ENCODE peak calls at places on chromosomes 2 and 18, in five cellular contexts. N is KG1, Y is activated gamma-delta T cell treated with Interleukin-2 at 50 U/mL for 16 hours, G is bronchial epithelial cell, X is hepatocyte. R is an unnamed sample.
A peak's percentile ranks its signal among the peaks of the same experiment; 100 is the strongest.

GRCh38 chr2:240928476-240929363 is 22.6 kb downstream of the CROCC2 start:
- DNase-seq in N (no peak), Y (no peak), G (no peak), X (no peak), R (peak; percentile 40)

GRCh38 chr2:232887171-232887850 is 17.2 kb downstream of the SNORC start:
- DNase-seq in N (no peak), Y (no peak), G (no peak), X (no peak), R (no peak)

GRCh38 chr2:14941151-14941631 is 308.7 kb downstream of the LRATD1 start:
- DNase-seq in N (no peak), Y (no peak), G (no peak), X (peak; percentile 7), R (no peak)

GRCh38 chr2:99156901-99157300 is 2.1 kb downstream of the LIPT1 start:
- DNase-seq in N (no peak), Y (no peak), G (no peak), X (no peak), R (no peak)

GRCh38 chr2:24231461-24231881 is 56.6 kb downstream of the FAM228A start:
- DNase-seq in N (no peak), Y (no peak), G (peak; percentile 30), X (no peak), R (no peak)

GRCh38 chr2:4973973-4974372 is 718.2 kb upstream of the SOX11 start:
- DNase-seq in N (no peak), Y (no peak), G (no peak), X (no peak), R (no peak)

GRCh38 chr2:213125646-213126347 is 25.6 kb downstream of the IKZF2 start:
- DNase-seq in N (no peak), Y (no peak), G (peak; percentile 47), X (no peak), R (no peak)

GRCh38 chr2:107743274-107743673 is 83.4 kb upstream of the RGPD4 start:
- DNase-seq in N (no peak), Y (no peak), G (no peak), X (no peak), R (no peak)

GRCh38 chr2:64466696-64467462 is 12.9 kb downstream of the LGALSL start:
- DNase-seq in N (no peak), Y (no peak), G (no peak), X (no peak), R (no peak)

GRCh38 chr2:227016894-227017293 is 147.1 kb downstream of the COL4A4 start:
- DNase-seq in N (no peak), Y (no peak), G (peak; percentile 38), X (no peak), R (no peak)

GRCh38 chr2:134836986-134837385 is 1.4 kb upstream of the ACMSD start:
- DNase-seq in N (no peak), Y (no peak), G (peak; percentile 96), X (no peak), R (no peak)

GRCh38 chr2:188292446-188293239 is 969 bp downstream of the GULP1 start:
- DNase-seq in N (no peak), Y (no peak), G (peak; percentile 54), X (peak; percentile 90), R (no peak)

GRCh38 chr2:53964237-53964952 is 6.4 kb downstream of the PSME4 start:
- DNase-seq in N (no peak), Y (no peak), G (peak; percentile 80), X (no peak), R (no peak)

GRCh38 chr2:75403991-75404428 is 156.7 kb downstream of the EVA1A start:
- DNase-seq in N (no peak), Y (no peak), G (peak; percentile 62), X (peak; percentile 53), R (no peak)

GRCh38 chr2:205964111-205964761 is 121.7 kb downstream of the INO80D start:
- DNase-seq in N (no peak), Y (no peak), G (no peak), X (no peak), R (no peak)

GRCh38 chr2:19538411-19538963 is 180.1 kb upstream of the OSR1 start:
- DNase-seq in N (no peak), Y (no peak), G (peak; percentile 99), X (peak; percentile 75), R (no peak)

GRCh38 chr2:130896813-130897212 is 60.1 kb downstream of the ARHGEF4 start:
- DNase-seq in N (no peak), Y (no peak), G (no peak), X (no peak), R (no peak)

GRCh38 chr18:47265197-47265596 is 13.7 kb upstream of the SKOR2 start:
- DNase-seq in N (no peak), Y (no peak), G (peak; percentile 42), X (no peak), R (no peak)

GRCh38 chr2:113966832-113967231 is 76.9 kb downstream of the ACTR3 start:
- DNase-seq in N (no peak), Y (no peak), G (peak; percentile 59), X (no peak), R (no peak)

GRCh38 chr2:75788154-75788553 is 77.4 kb upstream of the GCFC2 start:
- DNase-seq in N (no peak), Y (no peak), G (peak; percentile 39), X (no peak), R (no peak)

GRCh38 chr2:74181739-74182138 is 3.1 kb upstream of the MOB1A start:
- DNase-seq in N (peak; percentile 76), Y (no peak), G (no peak), X (no peak), R (no peak)

GRCh38 chr18:7789853-7790552 is 222.9 kb downstream of the PTPRM start:
- DNase-seq in N (no peak), Y (no peak), G (peak; percentile 59), X (peak; percentile 68), R (no peak)

GRCh38 chr2:12613137-12613912 is 103.4 kb upstream of the TRIB2 start:
- DNase-seq in N (no peak), Y (no peak), G (no peak), X (no peak), R (no peak)

GRCh38 chr18:49321800-49322461 is 138.5 kb downstream of the DYM start:
- DNase-seq in N (no peak), Y (no peak), G (peak; percentile 47), X (no peak), R (no peak)

GRCh38 chr18:24986611-24987270 is 365.2 kb downstream of the ZNF521 start:
- DNase-seq in N (no peak), Y (no peak), G (peak; percentile 32), X (no peak), R (no peak)

GRCh38 chr18:54775686-54776085 is 52.6 kb upstream of the RAB27B start:
- DNase-seq in N (no peak), Y (no peak), G (peak; percentile 93), X (no peak), R (no peak)

R was measured in CD8-positive, alpha-beta T cell.